ENCODE peak calls at places on chromosomes 12 and 14, in five cellular contexts. Y is GM12878, B is SK-N-SH, H is IMR-90, P is K562. I is an unnamed sample.

GRCh38 chr12:24113701-24114100 is 164.2 kb upstream of the SOX5 start:
- DNase-seq in H (peak), B (no peak), Y (no peak), P (no peak), I (no peak)

GRCh38 chr14:99821519-99822165 is 28.4 kb downstream of the EML1 start:
- DNase-seq in Y (no peak), P (no peak), B (peak), H (peak), I (no peak)

GRCh38 chr14:64060648-64061096 is 207.9 kb downstream of the SYNE2 start:
- DNase-seq in H (no peak), P (peak), B (no peak), Y (no peak), I (peak)

GRCh38 chr14:50039734-50040400 is 76.5 kb downstream of the VCPKMT start:
- DNase-seq in B (no peak), P (no peak), H (no peak), Y (no peak), I (peak)

GRCh38 chr12:114193474-114193873 is 212.5 kb downstream of the TBX5 start:
- DNase-seq in H (no peak), Y (no peak), P (no peak), B (no peak), I (no peak)

GRCh38 chr14:51382506-51382905 is 142.5 kb downstream of the TMX1 start:
- DNase-seq in P (no peak), B (no peak), Y (no peak), H (no peak), I (no peak)

GRCh38 chr14:104559043-104559768 is 20.4 kb upstream of the C14orf180 start:
- DNase-seq in B (no peak), H (no peak), Y (no peak), P (no peak), I (no peak)

GRCh38 chr14:64220466-64220865 is 73.7 kb downstream of the ESR2 start:
- DNase-seq in Y (no peak), B (no peak), H (no peak), P (no peak), I (no peak)

GRCh38 chr12:104610513-104611235 is 153.9 kb downstream of the CHST11 start:
- DNase-seq in H (no peak), Y (no peak), B (peak), P (no peak), I (no peak)

GRCh38 chr12:86275356-86275755 is 19.2 kb upstream of the MGAT4C start:
- DNase-seq in B (no peak), H (no peak), Y (no peak), P (no peak), I (no peak)

DNA sequence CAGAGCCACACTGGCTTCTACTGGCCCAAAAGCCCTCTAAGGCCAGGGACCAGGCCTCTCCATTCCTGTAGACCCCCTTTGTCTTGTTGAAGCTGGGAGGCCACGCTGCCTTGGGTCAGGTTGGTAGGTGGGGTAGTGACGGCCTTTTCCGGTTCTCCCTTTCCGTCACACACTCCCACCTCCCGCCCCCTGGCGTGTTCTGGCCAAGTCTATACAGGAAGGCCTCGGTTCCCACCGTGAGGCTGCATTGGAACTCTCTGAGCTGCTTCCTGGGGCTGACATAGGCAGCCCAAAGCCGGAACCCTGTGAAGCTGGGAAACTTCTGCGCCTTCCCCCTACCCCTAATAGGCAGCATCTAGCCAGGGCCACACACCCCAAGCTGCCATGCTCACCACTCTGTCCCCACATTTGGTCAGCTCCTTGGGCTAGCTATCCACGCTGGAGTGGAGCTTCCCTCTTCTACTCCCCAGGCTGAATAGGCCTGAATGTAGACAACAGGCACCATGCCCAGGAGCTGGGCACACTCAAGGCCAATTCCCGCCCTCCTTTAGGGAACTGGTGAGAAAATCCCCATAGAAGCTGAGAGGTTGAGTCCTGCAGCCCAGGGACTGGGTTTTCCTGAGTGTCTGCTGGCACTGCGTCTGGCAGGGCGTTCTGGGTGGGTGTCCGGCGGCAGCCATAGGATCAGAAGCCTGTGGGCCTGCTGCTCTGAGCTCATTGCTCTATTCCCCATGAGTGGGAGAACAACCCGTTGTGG is 35.7 kb downstream of the RIN3 start:
- DNase-seq in Y (no peak), B (no peak), H (no peak), P (no peak), I (no peak)
- TF ChIP-seq RCOR1 in Y (no peak), B (no peak), H (no peak), P (no peak), I (no peak)

GRCh38 chr12:80709811-80710726 is 2.6 kb downstream of the MYF6 start:
- DNase-seq in B (peak), Y (no peak), H (no peak), P (no peak), I (no peak)
- TF ChIP-seq RCOR1 in B (no peak), Y (no peak), H (no peak), P (no peak), I (no peak)

GRCh38 chr14:61562321-61563161 is 132.8 kb upstream of the HIF1A start:
- DNase-seq in Y (no peak), B (no peak), H (peak), P (peak), I (peak)

GRCh38 chr14:61559641-61560201 is 135.6 kb upstream of the HIF1A start:
- DNase-seq in P (peak), Y (no peak), B (peak), H (no peak), I (peak)

GRCh38 chr14:61561657-61562276 is 133.5 kb upstream of the HIF1A start:
- DNase-seq in Y (no peak), P (peak), H (peak), B (peak), I (peak)

GRCh38 chr14:61560323-61560722 is 135.0 kb upstream of the HIF1A start:
- DNase-seq in B (no peak), Y (no peak), H (peak), P (no peak), I (peak)

GRCh38 chr14:61561144-61561543 is 134.2 kb upstream of the HIF1A start:
- DNase-seq in Y (no peak), H (peak), P (no peak), B (peak), I (peak)
- TF ChIP-seq RCOR1 in Y (no peak), H (no peak), P (no peak), B (no peak), I (no peak)

GRCh38 chr14:91402278-91403068 is 15.1 kb downstream of the CCDC88C start:
- DNase-seq in P (peak), H (no peak), B (no peak), Y (no peak), I (no peak)
- TF ChIP-seq RCOR1 in P (peak), H (no peak), B (no peak), Y (no peak), I (no peak)

GRCh38 chr12:107384645-107385044 is 291.3 kb upstream of the CRY1 start:
- DNase-seq in Y (no peak), H (no peak), P (no peak), B (no peak), I (no peak)

GRCh38 chr12:107385518-107385917 is 292.2 kb upstream of the CRY1 start:
- DNase-seq in P (no peak), B (no peak), H (no peak), Y (no peak), I (no peak)

GRCh38 chr12:107377596-107378385 is 284.4 kb upstream of the CRY1 start:
- DNase-seq in Y (no peak), B (no peak), H (no peak), P (no peak), I (no peak)

GRCh38 chr12:107375231-107375630 is 281.9 kb upstream of the CRY1 start:
- DNase-seq in P (no peak), Y (no peak), H (no peak), B (no peak), I (no peak)

DNA sequence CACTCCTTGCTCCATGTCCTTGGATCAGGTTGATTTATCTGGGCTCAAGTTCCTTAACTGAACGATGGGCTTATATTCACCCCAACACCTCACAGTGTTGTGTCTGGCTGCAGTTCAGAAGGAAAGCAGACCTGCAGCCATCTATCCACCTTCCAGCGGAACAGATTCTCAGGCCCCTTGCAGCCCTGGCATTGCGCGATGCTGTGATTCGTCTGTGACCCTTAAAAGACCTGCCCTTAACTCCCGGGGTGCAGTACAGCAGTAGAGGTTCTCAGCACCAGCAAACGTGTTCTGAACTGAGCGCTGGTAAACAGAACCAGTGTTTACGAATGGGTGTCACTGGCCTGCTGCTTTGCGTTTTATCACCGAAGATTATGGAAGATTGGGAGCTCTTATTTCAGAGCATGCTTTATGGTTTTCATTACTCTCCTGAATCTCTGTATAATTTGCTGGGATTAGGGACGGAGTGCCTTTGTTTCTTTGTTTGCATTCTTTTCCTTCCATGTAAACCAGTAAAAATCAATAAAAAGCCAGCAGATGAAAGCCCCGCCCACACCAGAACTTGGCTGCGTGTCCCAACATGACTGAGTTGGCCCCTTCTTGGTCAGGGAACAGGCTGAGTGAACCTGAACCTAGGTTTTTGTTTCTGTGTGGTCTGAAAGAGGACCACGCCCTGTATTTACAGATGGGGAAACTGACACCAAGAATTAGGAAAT is 286.7 kb upstream of the CRY1 start:
- DNase-seq in Y (no peak), H (peak), B (no peak), P (no peak), I (peak)
- TF ChIP-seq RCOR1 in Y (no peak), H (no peak), B (no peak), P (no peak), I (no peak)

DNA sequence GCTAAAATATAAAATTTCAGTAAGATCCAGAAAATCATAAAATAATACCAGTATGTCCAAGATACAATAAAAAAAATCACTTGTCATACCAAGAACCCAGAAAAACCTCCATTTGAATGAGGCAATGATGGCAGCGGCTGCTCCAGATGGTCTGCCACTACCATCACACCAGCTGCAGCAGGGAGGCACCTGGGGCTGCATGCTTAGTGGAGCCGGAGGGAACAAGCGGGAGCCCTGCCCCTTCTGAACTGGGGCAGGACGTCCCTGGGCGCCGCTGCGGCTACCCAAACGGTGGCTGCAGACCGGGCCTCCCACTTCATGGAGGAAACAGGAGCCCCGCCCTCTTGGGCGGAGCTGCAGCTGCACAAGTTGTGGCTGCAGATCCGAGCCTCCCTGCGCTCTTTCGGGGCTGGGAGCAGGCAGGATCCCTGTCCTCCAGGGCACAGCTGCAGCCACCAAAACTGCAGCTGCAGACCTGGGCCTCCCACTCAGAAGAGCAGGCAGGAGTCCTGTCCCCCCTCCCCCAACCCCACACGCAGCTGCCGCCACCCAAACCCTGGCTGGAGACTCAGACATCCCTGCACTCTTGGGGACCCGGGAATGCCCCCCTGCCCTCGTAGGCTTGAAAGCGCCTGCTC is 36.1 kb upstream of the OR5AU1 start:
- DNase-seq in P (peak), B (peak), H (no peak), Y (no peak), I (peak)
- TF ChIP-seq RCOR1 in P (no peak), B (no peak), H (no peak), Y (no peak), I (no peak)

DNA sequence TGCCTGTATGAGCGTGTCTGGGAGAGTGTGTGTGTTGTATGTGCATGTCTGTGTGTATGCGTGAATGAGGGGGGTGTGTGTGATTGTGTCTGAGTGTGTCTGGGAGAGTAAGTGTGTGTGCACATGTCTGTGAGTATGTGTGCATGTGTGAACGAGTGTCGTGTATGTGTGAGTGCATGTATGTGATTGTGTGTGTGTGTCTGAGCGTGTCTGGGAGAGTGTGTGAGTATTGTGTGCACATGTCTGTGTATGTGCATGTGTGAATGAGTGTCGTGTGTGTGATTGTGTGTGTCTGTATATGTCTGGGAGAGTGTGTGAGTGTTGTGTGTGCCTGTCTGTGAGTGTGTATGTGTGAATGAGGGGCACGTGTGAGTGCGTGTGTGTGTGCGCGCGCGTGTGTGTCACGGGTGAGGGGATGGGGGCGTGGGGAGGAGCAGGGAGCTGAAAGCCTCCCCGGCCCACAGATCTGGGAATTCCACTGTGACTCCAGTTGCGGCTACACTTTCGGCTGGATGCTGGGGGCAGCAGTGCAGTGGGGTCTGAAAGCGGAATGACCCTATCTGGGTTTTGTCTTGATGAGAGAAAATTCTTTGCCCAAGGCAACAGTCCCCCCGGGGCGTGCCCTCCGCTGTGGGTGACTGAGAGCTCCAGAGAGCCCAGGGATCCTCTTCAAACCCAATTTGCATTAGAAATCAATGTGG is 138.1 kb upstream of the MED13L start:
- DNase-seq in B (no peak), H (no peak), Y (no peak), P (no peak), I (no peak)
- TF ChIP-seq RCOR1 in B (no peak), H (no peak), Y (no peak), P (no peak), I (no peak)

GRCh38 chr14:34912182-34912581 is 37.0 kb upstream of the BAZ1A start:
- DNase-seq in P (no peak), B (no peak), H (no peak), Y (no peak), I (peak)
- TF ChIP-seq RCOR1 in P (no peak), B (no peak), H (no peak), Y (no peak), I (no peak)

DNA sequence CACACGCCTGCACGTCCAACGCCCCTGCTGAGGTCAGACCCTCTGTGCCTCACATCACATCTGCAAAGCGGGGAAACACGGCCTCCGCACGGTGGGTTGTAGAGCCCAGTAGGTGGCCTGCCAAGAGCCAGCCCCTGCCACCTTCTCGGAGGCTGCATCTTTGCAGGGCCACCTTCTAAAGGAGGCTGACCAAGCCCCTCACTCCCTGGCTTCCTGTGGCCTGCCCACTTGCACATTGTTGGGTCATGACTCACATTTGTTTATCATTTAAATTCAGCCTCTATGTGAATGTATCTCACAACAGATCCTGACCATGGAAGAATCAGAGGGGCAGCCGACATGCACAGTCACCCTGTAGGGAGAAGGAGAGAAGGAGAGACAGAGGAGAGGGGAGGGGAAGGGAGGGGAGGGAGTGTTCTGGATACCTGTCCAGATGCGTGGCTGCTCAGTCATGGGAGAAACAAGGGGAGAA is 319.5 kb upstream of the DIO3 start:
- DNase-seq in Y (no peak), H (no peak), P (no peak), B (no peak), I (no peak)
- TF ChIP-seq RCOR1 in Y (no peak), H (no peak), P (no peak), B (no peak), I (no peak)

DNA sequence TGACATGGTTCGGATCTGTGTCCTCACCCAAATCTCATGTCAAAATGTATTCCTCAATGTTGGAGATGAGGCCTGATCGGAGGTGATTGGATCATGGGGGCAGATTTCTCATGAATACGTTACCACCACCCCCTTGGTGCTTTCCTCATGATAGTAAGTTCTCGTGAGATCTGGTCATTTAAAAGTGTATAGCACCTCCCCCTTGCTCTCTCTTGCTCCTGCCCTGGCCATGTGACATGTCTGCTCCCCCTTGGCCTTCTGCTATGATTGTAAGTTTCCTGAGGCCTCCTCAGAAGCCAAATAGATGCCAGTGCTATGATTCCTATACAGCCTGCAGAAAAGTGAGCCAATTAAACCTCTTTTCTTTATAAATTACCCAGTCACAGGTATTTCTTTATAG is 7.1 kb downstream of the OR6C68 start:
- DNase-seq in H (no peak), P (no peak), Y (no peak), B (no peak), I (no peak)
- TF ChIP-seq RCOR1 in H (no peak), P (no peak), Y (no peak), B (no peak), I (no peak)

I was measured in A549.